ENCODE peak calls at places on chromosomes 6 and 20, in five cellular contexts. One of them, this sample, is unnamed.

GRCh38 chr6:168102093-168102985 is 23.3 kb upstream of the FRMD1 start:
- DNase-seq in adrenal gland: no peak
- DNase-seq in dorsolateral prefrontal cortex: no peak
- DNase-seq in neuronal stem cell: no peak
- DNase-seq in IMR-90: no peak
- DNase-seq in this sample: no peak

GRCh38 chr6:40585661-40586269 is 1.4 kb downstream of the LRFN2 start:
- DNase-seq in adrenal gland: no peak
- DNase-seq in dorsolateral prefrontal cortex: no peak
- DNase-seq in neuronal stem cell: peak
- DNase-seq in IMR-90: no peak
- DNase-seq in this sample: peak

GRCh38 chr6:111417946-111418345 is 65.1 kb downstream of the REV3L start:
- DNase-seq in adrenal gland: no peak
- DNase-seq in dorsolateral prefrontal cortex: no peak
- DNase-seq in neuronal stem cell: no peak
- DNase-seq in IMR-90: peak
- DNase-seq in this sample: no peak

GRCh38 chr6:168150551-168151444 is 71.8 kb upstream of the FRMD1 start:
- DNase-seq in adrenal gland: no peak
- DNase-seq in dorsolateral prefrontal cortex: no peak
- DNase-seq in neuronal stem cell: no peak
- DNase-seq in IMR-90: no peak
- DNase-seq in this sample: no peak

GRCh38 chr6:56637640-56638039 is 5.0 kb downstream of the DST start:
- DNase-seq in adrenal gland: no peak
- DNase-seq in dorsolateral prefrontal cortex: no peak
- DNase-seq in neuronal stem cell: peak
- DNase-seq in IMR-90: peak
- DNase-seq in this sample: peak

GRCh38 chr6:88989215-88989614 is 25.8 kb upstream of the RNGTT start:
- DNase-seq in adrenal gland: peak
- DNase-seq in dorsolateral prefrontal cortex: no peak
- DNase-seq in neuronal stem cell: no peak
- DNase-seq in IMR-90: peak
- DNase-seq in this sample: no peak

GRCh38 chr6:13787146-13787545 is 27.2 kb downstream of the MCUR1 start:
- DNase-seq in adrenal gland: no peak
- DNase-seq in dorsolateral prefrontal cortex: no peak
- DNase-seq in neuronal stem cell: peak
- DNase-seq in IMR-90: peak
- DNase-seq in this sample: peak

GRCh38 chr20:48267825-48268615 is 482.7 kb upstream of the SULF2 start:
- DNase-seq in adrenal gland: no peak
- DNase-seq in dorsolateral prefrontal cortex: no peak
- DNase-seq in neuronal stem cell: no peak
- DNase-seq in IMR-90: no peak
- DNase-seq in this sample: no peak

GRCh38 chr6:32609391-32609730 is 19.7 kb upstream of the HLA-DRB1 start:
- DNase-seq in adrenal gland: no peak
- DNase-seq in dorsolateral prefrontal cortex: no peak
- DNase-seq in neuronal stem cell: no peak
- DNase-seq in IMR-90: no peak
- DNase-seq in this sample: no peak

GRCh38 chr6:127808118-127808517 is 92.7 kb downstream of the THEMIS start:
- DNase-seq in adrenal gland: no peak
- DNase-seq in dorsolateral prefrontal cortex: no peak
- DNase-seq in neuronal stem cell: no peak
- DNase-seq in IMR-90: no peak
- DNase-seq in this sample: no peak

GRCh38 chr6:20704325-20704724 is 170.1 kb downstream of the CDKAL1 start:
- DNase-seq in adrenal gland: no peak
- DNase-seq in dorsolateral prefrontal cortex: no peak
- DNase-seq in neuronal stem cell: no peak
- DNase-seq in IMR-90: no peak
- DNase-seq in this sample: no peak

GRCh38 chr6:98547634-98548033 is 286.7 kb upstream of the POU3F2 start:
- DNase-seq in adrenal gland: no peak
- DNase-seq in dorsolateral prefrontal cortex: no peak
- DNase-seq in neuronal stem cell: no peak
- DNase-seq in IMR-90: no peak
- DNase-seq in this sample: no peak

GRCh38 chr6:119348308-119349040 is 1.1 kb downstream of the MAN1A1 start:
- DNase-seq in adrenal gland: peak
- DNase-seq in dorsolateral prefrontal cortex: peak
- DNase-seq in neuronal stem cell: peak
- DNase-seq in IMR-90: peak
- DNase-seq in this sample: peak

GRCh38 chr6:165178056-165178455 is 131.3 kb downstream of the C6orf118 start:
- DNase-seq in adrenal gland: no peak
- DNase-seq in dorsolateral prefrontal cortex: no peak
- DNase-seq in neuronal stem cell: no peak
- DNase-seq in IMR-90: no peak
- DNase-seq in this sample: no peak

GRCh38 chr20:44370639-44371218 is 15.2 kb downstream of the HNF4A start:
- DNase-seq in adrenal gland: no peak
- DNase-seq in dorsolateral prefrontal cortex: no peak
- DNase-seq in neuronal stem cell: no peak
- DNase-seq in IMR-90: no peak
- DNase-seq in this sample: no peak

GRCh38 chr6:152267967-152268845 is 369.0 kb downstream of the SYNE1 start:
- DNase-seq in adrenal gland: no peak
- DNase-seq in dorsolateral prefrontal cortex: no peak
- DNase-seq in neuronal stem cell: peak
- DNase-seq in IMR-90: no peak
- DNase-seq in this sample: peak

GRCh38 chr20:53413188-53413631 is 180.4 kb downstream of the ZNF217 start:
- DNase-seq in adrenal gland: no peak
- DNase-seq in dorsolateral prefrontal cortex: no peak
- DNase-seq in neuronal stem cell: peak
- DNase-seq in IMR-90: no peak
- DNase-seq in this sample: no peak

GRCh38 chr20:63520939-63521601 is 505 bp downstream of the PPDPF start:
- DNase-seq in adrenal gland: peak
- DNase-seq in dorsolateral prefrontal cortex: peak
- DNase-seq in neuronal stem cell: peak
- DNase-seq in IMR-90: peak
- DNase-seq in this sample: peak

GRCh38 chr6:80003841-80004198 is 629 bp upstream of the TTK start:
- DNase-seq in adrenal gland: peak
- DNase-seq in dorsolateral prefrontal cortex: peak
- DNase-seq in neuronal stem cell: no peak
- DNase-seq in IMR-90: no peak
- DNase-seq in this sample: no peak

GRCh38 chr20:58956078-58956477 is 25.0 kb upstream of the NELFCD start:
- DNase-seq in adrenal gland: no peak
- DNase-seq in dorsolateral prefrontal cortex: no peak
- DNase-seq in neuronal stem cell: no peak
- DNase-seq in IMR-90: no peak
- DNase-seq in this sample: no peak

GRCh38 chr20:25355191-25355590 is 35.4 kb downstream of the ABHD12 start:
- DNase-seq in adrenal gland: no peak
- DNase-seq in dorsolateral prefrontal cortex: no peak
- DNase-seq in neuronal stem cell: no peak
- DNase-seq in IMR-90: no peak
- DNase-seq in this sample: no peak

GRCh38 chr6:84033523-84034451 is at the start of gene MRAP2:
- DNase-seq in adrenal gland: peak
- DNase-seq in dorsolateral prefrontal cortex: no peak
- DNase-seq in neuronal stem cell: peak
- DNase-seq in IMR-90: no peak
- DNase-seq in this sample: no peak

GRCh38 chr6:105324386-105325000 is 78.4 kb downstream of the PREP start:
- DNase-seq in adrenal gland: no peak
- DNase-seq in dorsolateral prefrontal cortex: no peak
- DNase-seq in neuronal stem cell: no peak
- DNase-seq in IMR-90: no peak
- DNase-seq in this sample: no peak

GRCh38 chr6:83417880-83418663 is 12.8 kb downstream of the ME1 start:
- DNase-seq in adrenal gland: no peak
- DNase-seq in dorsolateral prefrontal cortex: no peak
- DNase-seq in neuronal stem cell: peak
- DNase-seq in IMR-90: peak
- DNase-seq in this sample: peak

GRCh38 chr6:84018453-84019061 is 15.0 kb upstream of the MRAP2 start:
- DNase-seq in adrenal gland: no peak
- DNase-seq in dorsolateral prefrontal cortex: no peak
- DNase-seq in neuronal stem cell: no peak
- DNase-seq in IMR-90: no peak
- DNase-seq in this sample: no peak

GRCh38 chr6:35731736-35732532 is 4.9 kb upstream of the ARMC12 start:
- DNase-seq in adrenal gland: peak
- DNase-seq in dorsolateral prefrontal cortex: peak
- DNase-seq in neuronal stem cell: peak
- DNase-seq in IMR-90: peak
- DNase-seq in this sample: peak

DNA sequence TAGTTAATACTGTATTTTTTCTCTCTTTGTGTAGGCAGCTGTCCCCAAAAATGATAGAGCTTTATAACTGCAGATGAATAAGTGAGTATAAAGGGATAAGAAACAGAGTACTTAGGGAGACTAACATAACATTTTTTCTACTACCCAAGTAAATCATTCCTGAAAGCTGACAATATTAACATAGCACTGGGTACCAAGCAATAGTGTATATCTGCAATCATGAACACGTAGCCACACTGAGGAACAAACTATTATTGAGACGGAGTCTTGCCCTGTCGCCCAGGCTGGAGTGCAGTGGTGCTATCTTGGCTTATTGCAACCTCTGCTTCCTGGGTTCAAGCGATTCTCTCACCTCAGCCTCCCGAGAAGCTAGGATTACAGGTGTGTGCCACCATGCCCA is 105.9 kb downstream of the SESN1 start:
- DNase-seq in adrenal gland: no peak
- DNase-seq in dorsolateral prefrontal cortex: no peak
- DNase-seq in neuronal stem cell: no peak
- DNase-seq in IMR-90: no peak
- DNase-seq in this sample: no peak
- H3K27ac ChIP-seq in adrenal gland: no peak
- H3K27ac ChIP-seq in dorsolateral prefrontal cortex: no peak
- H3K27ac ChIP-seq in neuronal stem cell: no peak
- H3K27ac ChIP-seq in IMR-90: no peak
- H3K27ac ChIP-seq in this sample: no peak

GRCh38 chr6:34717466-34717865 is 20.9 kb upstream of the ILRUN start:
- DNase-seq in adrenal gland: no peak
- DNase-seq in dorsolateral prefrontal cortex: no peak
- DNase-seq in neuronal stem cell: no peak
- DNase-seq in IMR-90: no peak
- DNase-seq in this sample: no peak
- H3K27ac ChIP-seq in adrenal gland: no peak
- H3K27ac ChIP-seq in dorsolateral prefrontal cortex: no peak
- H3K27ac ChIP-seq in neuronal stem cell: no peak
- H3K27ac ChIP-seq in IMR-90: no peak
- H3K27ac ChIP-seq in this sample: no peak

GRCh38 chr6:160198577-160199211 is 59.9 kb downstream of the SLC22A2 start:
- DNase-seq in adrenal gland: no peak
- DNase-seq in dorsolateral prefrontal cortex: no peak
- DNase-seq in neuronal stem cell: no peak
- DNase-seq in IMR-90: no peak
- DNase-seq in this sample: no peak
- H3K27ac ChIP-seq in adrenal gland: no peak
- H3K27ac ChIP-seq in dorsolateral prefrontal cortex: no peak
- H3K27ac ChIP-seq in neuronal stem cell: no peak
- H3K27ac ChIP-seq in IMR-90: no peak
- H3K27ac ChIP-seq in this sample: peak

GRCh38 chr20:41231850-41232249 is 85.7 kb downstream of the ZHX3 start:
- DNase-seq in adrenal gland: no peak
- DNase-seq in dorsolateral prefrontal cortex: no peak
- DNase-seq in neuronal stem cell: no peak
- DNase-seq in IMR-90: no peak
- DNase-seq in this sample: no peak
- H3K27ac ChIP-seq in adrenal gland: no peak
- H3K27ac ChIP-seq in dorsolateral prefrontal cortex: peak
- H3K27ac ChIP-seq in neuronal stem cell: no peak
- H3K27ac ChIP-seq in IMR-90: no peak
- H3K27ac ChIP-seq in this sample: peak

GRCh38 chr6:142621822-142622221 is 320.0 kb downstream of the ADGRG6 start:
- DNase-seq in adrenal gland: no peak
- DNase-seq in dorsolateral prefrontal cortex: no peak
- DNase-seq in neuronal stem cell: no peak
- DNase-seq in IMR-90: no peak
- DNase-seq in this sample: no peak
- H3K27ac ChIP-seq in adrenal gland: no peak
- H3K27ac ChIP-seq in dorsolateral prefrontal cortex: no peak
- H3K27ac ChIP-seq in neuronal stem cell: no peak
- H3K27ac ChIP-seq in IMR-90: no peak
- H3K27ac ChIP-seq in this sample: no peak

DNA sequence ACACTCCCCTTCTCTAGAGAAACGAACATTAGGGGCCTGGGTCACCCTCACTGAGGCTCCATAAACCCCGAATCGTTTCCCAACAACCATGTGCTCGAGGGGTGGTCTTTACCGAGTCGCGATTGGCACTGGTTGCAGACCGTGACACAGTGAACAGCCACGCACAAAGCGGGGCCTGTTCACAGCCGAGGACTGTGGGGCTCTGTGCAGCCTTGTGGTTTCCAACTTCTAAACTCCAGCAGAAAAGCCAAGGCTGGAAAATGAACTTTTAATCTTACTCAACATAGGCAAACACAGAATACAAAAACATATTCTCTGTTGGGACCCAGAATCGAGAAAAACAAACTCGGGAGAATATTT is 19.0 kb downstream of the RRBP1 start:
- DNase-seq in adrenal gland: no peak
- DNase-seq in dorsolateral prefrontal cortex: no peak
- DNase-seq in neuronal stem cell: no peak
- DNase-seq in IMR-90: no peak
- DNase-seq in this sample: no peak
- H3K27ac ChIP-seq in adrenal gland: no peak
- H3K27ac ChIP-seq in dorsolateral prefrontal cortex: peak
- H3K27ac ChIP-seq in neuronal stem cell: no peak
- H3K27ac ChIP-seq in IMR-90: no peak
- H3K27ac ChIP-seq in this sample: peak

GRCh38 chr6:46500382-46500781 is 9.1 kb upstream of the RCAN2 start:
- DNase-seq in adrenal gland: no peak
- DNase-seq in dorsolateral prefrontal cortex: no peak
- DNase-seq in neuronal stem cell: no peak
- DNase-seq in IMR-90: no peak
- DNase-seq in this sample: no peak

GRCh38 chr6:46504242-46504641 is 13.0 kb upstream of the RCAN2 start:
- DNase-seq in adrenal gland: no peak
- DNase-seq in dorsolateral prefrontal cortex: no peak
- DNase-seq in neuronal stem cell: no peak
- DNase-seq in IMR-90: no peak
- DNase-seq in this sample: no peak

GRCh38 chr6:46501136-46502089 is 10.2 kb upstream of the RCAN2 start:
- DNase-seq in adrenal gland: no peak
- DNase-seq in dorsolateral prefrontal cortex: no peak
- DNase-seq in neuronal stem cell: no peak
- DNase-seq in IMR-90: no peak
- DNase-seq in this sample: no peak

GRCh38 chr6:46505693-46506512 is 14.7 kb upstream of the RCAN2 start:
- DNase-seq in adrenal gland: no peak
- DNase-seq in dorsolateral prefrontal cortex: no peak
- DNase-seq in neuronal stem cell: no peak
- DNase-seq in IMR-90: no peak
- DNase-seq in this sample: no peak

GRCh38 chr6:46502486-46503119 is 11.4 kb upstream of the RCAN2 start:
- DNase-seq in adrenal gland: no peak
- DNase-seq in dorsolateral prefrontal cortex: no peak
- DNase-seq in neuronal stem cell: no peak
- DNase-seq in IMR-90: no peak
- DNase-seq in this sample: no peak
- H3K27ac ChIP-seq in adrenal gland: no peak
- H3K27ac ChIP-seq in dorsolateral prefrontal cortex: peak
- H3K27ac ChIP-seq in neuronal stem cell: no peak
- H3K27ac ChIP-seq in IMR-90: no peak
- H3K27ac ChIP-seq in this sample: no peak

GRCh38 chr6:11043552-11043960 is 549 bp downstream of the ELOVL2 start:
- DNase-seq in adrenal gland: peak
- DNase-seq in dorsolateral prefrontal cortex: no peak
- DNase-seq in neuronal stem cell: peak
- DNase-seq in IMR-90: no peak
- DNase-seq in this sample: no peak
- H3K27ac ChIP-seq in adrenal gland: no peak
- H3K27ac ChIP-seq in dorsolateral prefrontal cortex: no peak
- H3K27ac ChIP-seq in neuronal stem cell: no peak
- H3K27ac ChIP-seq in IMR-90: peak
- H3K27ac ChIP-seq in this sample: no peak

This sample was measured in mesenchymal stem cell.